ENCODE peak calls at places on chromosomes 2 and 18, in four cellular contexts. One of them, this sample, is unnamed.

GRCh38 chr2:85840091-85840490 is 48.7 kb downstream of the ST3GAL5 start:
- DNase-seq in mesothelial cell of epicardium: no peak
- DNase-seq in pancreas: no peak
- DNase-seq in mammary epithelial cell: no peak
- DNase-seq in this sample: no peak

GRCh38 chr2:240620149-240620731 is 5.0 kb upstream of the GPR35 start:
- DNase-seq in mammary epithelial cell: no peak
- DNase-seq in mesothelial cell of epicardium: no peak
- DNase-seq in pancreas: no peak
- DNase-seq in this sample: no peak

GRCh38 chr2:238304116-238304515 is 15.7 kb upstream of the PER2 start:
- DNase-seq in mesothelial cell of epicardium: no peak
- DNase-seq in mammary epithelial cell: no peak
- DNase-seq in pancreas: no peak
- DNase-seq in this sample: no peak

GRCh38 chr2:14567561-14567960 is 65.0 kb upstream of the LRATD1 start:
- DNase-seq in mammary epithelial cell: peak
- DNase-seq in pancreas: no peak
- DNase-seq in mesothelial cell of epicardium: no peak
- DNase-seq in this sample: no peak

GRCh38 chr18:59656488-59656887 is 40.7 kb downstream of the CCBE1 start:
- DNase-seq in mammary epithelial cell: no peak
- DNase-seq in pancreas: no peak
- DNase-seq in mesothelial cell of epicardium: no peak
- DNase-seq in this sample: no peak

GRCh38 chr2:218828477-218828778 is 3.2 kb downstream of the PRKAG3 start:
- DNase-seq in mesothelial cell of epicardium: no peak
- DNase-seq in pancreas: no peak
- DNase-seq in mammary epithelial cell: no peak
- DNase-seq in this sample: no peak

GRCh38 chr2:15996536-15997423 is 56.4 kb downstream of the MYCN start:
- DNase-seq in pancreas: no peak
- DNase-seq in mammary epithelial cell: no peak
- DNase-seq in mesothelial cell of epicardium: no peak
- DNase-seq in this sample: no peak

GRCh38 chr2:119230630-119231185 is 7.1 kb downstream of the STEAP3 start:
- DNase-seq in mammary epithelial cell: no peak
- DNase-seq in mesothelial cell of epicardium: no peak
- DNase-seq in pancreas: no peak
- DNase-seq in this sample: no peak

GRCh38 chr2:238141541-238142318 is 3.3 kb downstream of the KLHL30 start:
- DNase-seq in mesothelial cell of epicardium: no peak
- DNase-seq in pancreas: no peak
- DNase-seq in mammary epithelial cell: peak
- DNase-seq in this sample: no peak

GRCh38 chr2:82062469-82062868 is 1757.9 kb upstream of the LRRTM1 start:
- DNase-seq in mammary epithelial cell: no peak
- DNase-seq in mesothelial cell of epicardium: no peak
- DNase-seq in pancreas: no peak
- DNase-seq in this sample: no peak

GRCh38 chr18:46393230-46393629 is 263.8 kb downstream of the LOXHD1 start:
- DNase-seq in mammary epithelial cell: no peak
- DNase-seq in mesothelial cell of epicardium: no peak
- DNase-seq in pancreas: no peak
- DNase-seq in this sample: no peak
- TF ChIP-seq CTCF in mammary epithelial cell: no peak
- TF ChIP-seq CTCF in mesothelial cell of epicardium: no peak
- TF ChIP-seq CTCF in pancreas: no peak
- TF ChIP-seq CTCF in this sample: no peak

DNA sequence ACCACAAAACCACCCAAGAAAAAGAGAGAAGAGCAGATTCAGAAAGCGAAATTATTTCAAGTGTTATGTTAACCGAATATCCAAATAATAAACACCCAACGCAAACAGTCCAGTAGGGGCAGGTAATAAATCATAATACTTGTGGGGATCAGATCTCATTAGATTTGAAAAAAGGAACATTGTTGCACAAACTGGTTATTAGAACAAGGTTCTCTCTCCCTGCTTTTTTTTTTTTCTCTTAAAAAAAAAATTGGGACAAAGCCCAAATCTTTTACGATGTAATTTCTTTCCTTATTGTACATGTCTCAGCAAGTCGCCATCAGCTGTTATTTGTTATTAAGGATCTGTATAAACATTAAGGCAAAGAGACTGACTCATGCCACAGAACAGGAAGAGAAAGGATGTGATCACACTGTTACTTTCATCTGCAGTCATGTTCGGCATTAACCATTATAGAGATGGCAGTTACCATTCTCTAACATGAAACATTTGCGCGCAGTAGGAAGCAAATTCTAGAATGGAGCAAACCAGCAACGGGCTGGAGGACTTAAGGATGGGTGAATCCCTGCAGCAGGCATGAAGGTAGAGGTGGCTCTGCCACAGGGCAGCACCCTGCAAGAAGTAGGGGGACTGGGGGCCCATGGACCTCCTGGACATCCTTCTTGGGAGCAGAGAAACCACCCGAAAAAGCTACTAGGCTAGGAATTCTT is 42.0 kb downstream of the EPHA4 start:
- DNase-seq in mesothelial cell of epicardium: no peak
- DNase-seq in pancreas: no peak
- DNase-seq in mammary epithelial cell: peak
- DNase-seq in this sample: no peak
- TF ChIP-seq CTCF in mesothelial cell of epicardium: no peak
- TF ChIP-seq CTCF in pancreas: no peak
- TF ChIP-seq CTCF in mammary epithelial cell: no peak
- TF ChIP-seq CTCF in this sample: no peak

DNA sequence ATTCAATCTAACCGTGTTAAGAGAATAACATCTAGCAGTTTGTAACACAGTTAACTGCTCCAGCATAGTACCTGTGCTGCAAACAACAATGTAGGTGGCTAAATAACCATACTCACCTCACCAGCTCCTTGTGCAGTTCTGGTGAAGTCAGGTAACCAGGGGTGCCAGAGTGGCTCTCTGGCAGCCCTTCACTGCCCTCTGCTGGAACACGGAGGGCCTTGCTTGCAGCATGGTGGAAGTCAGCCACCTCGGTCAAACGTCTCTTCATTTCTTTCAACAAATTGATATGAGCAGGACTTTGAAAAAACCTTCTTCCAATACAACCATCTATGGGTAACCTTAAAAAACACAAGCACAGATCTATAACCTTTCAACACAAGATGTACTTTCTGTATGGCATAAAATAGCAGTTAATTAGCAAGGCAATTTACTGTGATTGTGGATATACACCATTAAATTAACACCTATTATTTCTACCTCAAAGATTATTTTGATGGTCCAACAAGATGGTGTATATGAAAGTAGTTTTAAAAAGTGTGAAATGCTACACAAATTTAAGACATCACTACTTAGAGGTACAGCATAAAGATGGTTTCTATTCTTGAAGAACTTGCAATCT is 56.6 kb downstream of the EPG5 start:
- DNase-seq in mammary epithelial cell: peak
- DNase-seq in mesothelial cell of epicardium: no peak
- DNase-seq in pancreas: peak
- DNase-seq in this sample: no peak
- TF ChIP-seq CTCF in mammary epithelial cell: peak
- TF ChIP-seq CTCF in mesothelial cell of epicardium: peak
- TF ChIP-seq CTCF in pancreas: peak
- TF ChIP-seq CTCF in this sample: peak

GRCh38 chr18:58578835-58579560 is 49.9 kb downstream of the ALPK2 start:
- DNase-seq in pancreas: no peak
- DNase-seq in mesothelial cell of epicardium: no peak
- DNase-seq in mammary epithelial cell: peak
- DNase-seq in this sample: peak

GRCh38 chr18:58579561-58580047 is 49.3 kb downstream of the ALPK2 start:
- DNase-seq in mesothelial cell of epicardium: no peak
- DNase-seq in mammary epithelial cell: no peak
- DNase-seq in pancreas: no peak
- DNase-seq in this sample: peak

GRCh38 chr18:58581265-58581664 is 47.6 kb downstream of the ALPK2 start:
- DNase-seq in mesothelial cell of epicardium: no peak
- DNase-seq in pancreas: no peak
- DNase-seq in mammary epithelial cell: peak
- DNase-seq in this sample: peak

GRCh38 chr18:58580078-58580477 is 48.8 kb downstream of the ALPK2 start:
- DNase-seq in mammary epithelial cell: no peak
- DNase-seq in pancreas: no peak
- DNase-seq in mesothelial cell of epicardium: no peak
- DNase-seq in this sample: peak

GRCh38 chr18:58580623-58581022 is 48.3 kb downstream of the ALPK2 start:
- DNase-seq in pancreas: no peak
- DNase-seq in mesothelial cell of epicardium: no peak
- DNase-seq in mammary epithelial cell: no peak
- DNase-seq in this sample: peak
- TF ChIP-seq CTCF in pancreas: no peak
- TF ChIP-seq CTCF in mesothelial cell of epicardium: no peak
- TF ChIP-seq CTCF in mammary epithelial cell: no peak
- TF ChIP-seq CTCF in this sample: peak

GRCh38 chr18:1751249-1751648 is 820.1 kb downstream of the METTL4 start:
- DNase-seq in pancreas: no peak
- DNase-seq in mesothelial cell of epicardium: no peak
- DNase-seq in mammary epithelial cell: no peak
- DNase-seq in this sample: no peak
- TF ChIP-seq CTCF in pancreas: no peak
- TF ChIP-seq CTCF in mesothelial cell of epicardium: no peak
- TF ChIP-seq CTCF in mammary epithelial cell: no peak
- TF ChIP-seq CTCF in this sample: no peak

This sample was measured in osteocyte.